ENCODE peak calls at places on chromosomes 2 and 18, in seven cellular contexts. R is heart right ventricle, C is fibroblast of mammary gland, D is SK-N-SH, U is choroid plexus epithelial cell, Z is AG10803, P is HCT116. S is an unnamed sample.
A peak's percentile ranks its signal among the peaks of the same experiment; 100 is the strongest.

GRCh38 chr2:128416366-128416765 is 97.7 kb upstream of the HS6ST1 start:
- DNase-seq in R (no peak), U (no peak), D (peak; percentile 27), Z (no peak), C (no peak), P (no peak), S (no peak)

GRCh38 chr2:9380702-9381628 is 42.4 kb downstream of the ITGB1BP1 start:
- DNase-seq in R (peak; percentile 28), D (no peak), P (peak; percentile 71), C (peak; percentile 97), Z (peak; percentile 93), U (peak; percentile 91), S (peak; percentile 95)

GRCh38 chr2:8657423-8658062 is 24.3 kb upstream of the ID2 start:
- DNase-seq in R (no peak), U (no peak), P (no peak), Z (no peak), C (no peak), D (no peak), S (no peak)

GRCh38 chr2:32825291-32825712 is 121.5 kb upstream of the LTBP1 start:
- DNase-seq in P (no peak), C (peak; percentile 53), R (no peak), U (peak; percentile 39), D (peak; percentile 59), Z (no peak), S (peak; percentile 63)

GRCh38 chr2:46876741-46877384 is 38.7 kb downstream of the MCFD2 start:
- DNase-seq in C (peak; percentile 87), D (peak; percentile 73), P (peak; percentile 83), Z (peak; percentile 82), R (peak; percentile 53), U (peak; percentile 87), S (peak; percentile 89)

GRCh38 chr2:239289545-239289944 is 111.3 kb downstream of the HDAC4 start:
- DNase-seq in P (no peak), Z (no peak), C (no peak), U (no peak), D (no peak), R (no peak), S (no peak)

GRCh38 chr2:18325118-18325517 is 235.3 kb downstream of the RDH14 start:
- DNase-seq in R (no peak), D (no peak), U (no peak), Z (no peak), P (no peak), C (no peak), S (no peak)

GRCh38 chr2:120468136-120468535 is 122.2 kb downstream of the INHBB start:
- DNase-seq in P (no peak), D (no peak), R (no peak), U (no peak), C (no peak), Z (no peak), S (no peak)

GRCh38 chr2:31402388-31402787 is 12.2 kb downstream of the XDH start:
- DNase-seq in R (no peak), U (no peak), D (no peak), P (no peak), Z (peak; percentile 38), C (peak; percentile 59), S (no peak)

GRCh38 chr2:8794923-8795825 is 42.2 kb downstream of the KIDINS220 start:
- DNase-seq in P (no peak), R (no peak), C (peak; percentile 90), U (peak; percentile 76), D (no peak), Z (peak; percentile 92), S (peak; percentile 67)

GRCh38 chr2:42124051-42124813 is 44.9 kb upstream of the EML4 start:
- DNase-seq in C (no peak), R (no peak), U (no peak), D (no peak), P (no peak), Z (no peak), S (no peak)

GRCh38 chr2:85648619-85649018 is 19.4 kb downstream of the SFTPB start:
- DNase-seq in C (peak; percentile 74), U (peak; percentile 84), P (no peak), Z (peak; percentile 66), D (peak; percentile 49), R (no peak), S (peak; percentile 73)

GRCh38 chr18:43774497-43774896 is 497.2 kb upstream of the SYT4 start:
- DNase-seq in Z (no peak), P (no peak), U (no peak), R (no peak), D (no peak), C (no peak), S (no peak)

GRCh38 chr2:23555944-23556343 is 171.0 kb downstream of the KLHL29 start:
- DNase-seq in D (no peak), P (no peak), R (no peak), C (no peak), Z (no peak), U (no peak), S (no peak)

GRCh38 chr2:66477125-66477842 is 42.4 kb downstream of the MEIS1 start:
- DNase-seq in P (no peak), D (no peak), Z (no peak), C (peak; percentile 28), R (no peak), U (no peak), S (no peak)

GRCh38 chr18:55997156-55997561 is 409.2 kb upstream of the TCF4 start:
- DNase-seq in C (no peak), D (no peak), U (no peak), Z (peak; percentile 31), R (no peak), P (no peak), S (peak; percentile 19)

GRCh38 chr2:128187032-128187654 is 96.1 kb downstream of the UGGT1 start:
- DNase-seq in R (no peak), U (peak; percentile 80), D (no peak), Z (peak; percentile 70), C (peak; percentile 77), P (no peak), S (peak; percentile 85)

GRCh38 chr2:121872651-121873050 is 117.2 kb downstream of the TSN start:
- DNase-seq in P (no peak), U (no peak), R (no peak), C (no peak), D (no peak), Z (no peak), S (no peak)

GRCh38 chr18:62325806-62326645 is 916 bp downstream of the TNFRSF11A start:
- DNase-seq in D (peak; percentile 69), R (no peak), P (no peak), Z (peak; percentile 1), C (peak; percentile 10), U (peak; percentile 20), S (peak; percentile 13)

GRCh38 chr2:171889333-171889732 is 4.7 kb downstream of the SLC25A12 start:
- DNase-seq in D (no peak), Z (no peak), C (no peak), P (no peak), U (peak; percentile 40), R (no peak), S (no peak)

GRCh38 chr2:199471443-199472057 is 13.8 kb upstream of the SATB2 start:
- DNase-seq in D (peak; percentile 74), R (peak; percentile 64), U (peak; percentile 42), P (no peak), Z (peak; percentile 63), C (peak; percentile 49), S (peak; percentile 50)

GRCh38 chr2:230794472-230794871 is 70.3 kb upstream of the ITM2C start:
- DNase-seq in D (no peak), U (no peak), P (no peak), Z (no peak), R (no peak), C (no peak), S (peak; percentile 17)

GRCh38 chr2:151560289-151560688 is 150.6 kb downstream of the RIF1 start:
- DNase-seq in Z (peak; percentile 26), D (peak; percentile 8), U (peak; percentile 30), R (no peak), C (peak; percentile 67), P (no peak), S (peak; percentile 39)

GRCh38 chr18:34709631-34710429 is at the start of gene DTNA:
- DNase-seq in D (peak; percentile 18), R (no peak), Z (peak; percentile 98), C (peak; percentile 98), P (no peak), U (peak; percentile 98), S (peak; percentile 98)

GRCh38 chr2:147133273-147133901 is 711.4 kb upstream of the ACVR2A start:
- DNase-seq in U (no peak), P (no peak), Z (no peak), D (no peak), R (no peak), C (no peak), S (no peak)

GRCh38 chr2:135962401-135963138 is 22.9 kb downstream of the DARS1 start:
- DNase-seq in U (no peak), P (no peak), R (no peak), Z (no peak), C (no peak), D (no peak), S (no peak)
- H3K4me3 ChIP-seq in U (no peak overlapping the region), P (no peak overlapping the region), R (no peak overlapping the region), Z (no peak overlapping the region), C (no peak overlapping the region), D (no peak overlapping the region), S (no peak overlapping the region)

GRCh38 chr18:22110482-22110924 is 58.9 kb upstream of the GATA6 start:
- DNase-seq in U (no peak), D (no peak), Z (no peak), P (no peak), R (no peak), C (no peak), S (no peak)
- H3K4me3 ChIP-seq in U (no peak overlapping the region), D (no peak overlapping the region), Z (no peak overlapping the region), P (no peak overlapping the region), R (no peak overlapping the region), C (no peak overlapping the region), S (no peak overlapping the region)

GRCh38 chr2:233062946-233063268 is 2.8 kb downstream of the INPP5D start:
- DNase-seq in D (no peak), R (no peak), C (no peak), P (no peak), Z (no peak), U (no peak), S (no peak)
- H3K4me3 ChIP-seq in D (no peak overlapping the region), R (peak overlapping the region; percentile 67), C (no peak overlapping the region), P (no peak overlapping the region), Z (no peak overlapping the region), U (no peak overlapping the region), S (no peak overlapping the region)

GRCh38 chr2:43192939-43193651 is 33.3 kb downstream of the ZFP36L2 start:
- DNase-seq in C (no peak), U (no peak), P (no peak), R (no peak), D (no peak), Z (no peak), S (no peak)

GRCh38 chr2:43190305-43191052 is 35.9 kb downstream of the ZFP36L2 start:
- DNase-seq in R (no peak), C (no peak), P (no peak), U (no peak), D (no peak), Z (no peak), S (no peak)

GRCh38 chr2:43193996-43194869 is 32.2 kb downstream of the ZFP36L2 start:
- DNase-seq in P (no peak), D (no peak), C (no peak), R (no peak), U (no peak), Z (no peak), S (no peak)

GRCh38 chr2:43192039-43192438 is 34.4 kb downstream of the ZFP36L2 start:
- DNase-seq in Z (no peak), R (no peak), U (no peak), P (no peak), C (no peak), D (no peak), S (no peak)

DNA sequence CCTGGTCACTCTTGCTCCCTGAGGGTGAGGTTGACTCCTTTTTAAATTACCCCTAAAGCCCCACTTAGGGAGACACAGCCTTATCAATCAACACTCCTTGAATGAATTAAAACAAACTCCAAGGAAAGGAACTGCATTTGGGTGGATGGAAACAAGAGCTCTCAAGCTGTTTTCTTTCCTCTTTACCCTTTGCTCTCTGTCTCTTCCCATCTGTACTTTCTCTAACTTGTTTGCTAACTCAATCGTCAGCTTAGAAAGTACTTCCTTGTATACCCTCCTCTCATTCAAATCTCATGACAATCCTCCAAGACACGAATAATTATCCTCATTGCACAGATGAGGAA is 32.8 kb downstream of the ZFP36L2 start:
- DNase-seq in U (no peak), D (no peak), Z (no peak), P (no peak), C (no peak), R (no peak), S (no peak)
- H3K4me3 ChIP-seq in U (no peak overlapping the region), D (no peak overlapping the region), Z (no peak overlapping the region), P (no peak overlapping the region), C (no peak overlapping the region), R (no peak overlapping the region), S (no peak overlapping the region)